ENCODE peak calls at places on chromosome 6, in five cellular contexts. S is HFFc6, Y is Panc1, X is AG10803, P is GM06990. N is an unnamed sample.

GRCh38 chr6:88868559-88868860 is 94.9 kb downstream of the RNGTT start:
- DNase-seq in S (peak; percentile 41), Y (no peak), X (no peak), P (no peak), N (no peak)

GRCh38 chr6:133769463-133769862 is 119.5 kb upstream of the TCF21 start:
- DNase-seq in S (no peak), Y (no peak), X (no peak), P (no peak), N (no peak)

GRCh38 chr6:13260116-13260598 is 68.2 kb downstream of the TBC1D7 start:
- DNase-seq in S (no peak), Y (no peak), X (no peak), P (no peak), N (no peak)

GRCh38 chr6:26032387-26033131 is 54.7 kb upstream of the HFE start:
- DNase-seq in S (no peak), Y (no peak), X (peak; percentile 85), P (no peak), N (peak; percentile 49)

GRCh38 chr6:40520108-40520507 is 67.1 kb downstream of the LRFN2 start:
- DNase-seq in S (no peak), Y (no peak), X (no peak), P (no peak), N (no peak)

GRCh38 chr6:52261229-52261628 is 16.9 kb upstream of the IL17F start:
- DNase-seq in S (peak; percentile 53), Y (no peak), X (peak; percentile 85), P (no peak), N (no peak)

GRCh38 chr6:28980137-28980796 is 24.8 kb downstream of the ZNF311 start:
- DNase-seq in S (no peak), Y (no peak), X (no peak), P (no peak), N (no peak)

GRCh38 chr6:26543953-26544352 is 5.8 kb downstream of the HMGN4 start:
- DNase-seq in S (no peak), Y (no peak), X (no peak), P (no peak), N (peak; percentile 41)

GRCh38 chr6:135853227-135853626 is 1.7 kb downstream of the PDE7B start:
- DNase-seq in S (no peak), Y (no peak), X (peak; percentile 28), P (no peak), N (no peak)
- TF ChIP-seq CTCF in S (no peak), Y (no peak), X (peak; percentile 26), P (no peak), N (no peak)

GRCh38 chr6:70289299-70289698 is 13.6 kb downstream of the COL9A1 start:
- DNase-seq in S (no peak), Y (no peak), X (no peak), P (no peak), N (no peak)
- TF ChIP-seq CTCF in S (peak; percentile 17), Y (peak; percentile 35), X (no peak), P (no peak), N (no peak)

DNA sequence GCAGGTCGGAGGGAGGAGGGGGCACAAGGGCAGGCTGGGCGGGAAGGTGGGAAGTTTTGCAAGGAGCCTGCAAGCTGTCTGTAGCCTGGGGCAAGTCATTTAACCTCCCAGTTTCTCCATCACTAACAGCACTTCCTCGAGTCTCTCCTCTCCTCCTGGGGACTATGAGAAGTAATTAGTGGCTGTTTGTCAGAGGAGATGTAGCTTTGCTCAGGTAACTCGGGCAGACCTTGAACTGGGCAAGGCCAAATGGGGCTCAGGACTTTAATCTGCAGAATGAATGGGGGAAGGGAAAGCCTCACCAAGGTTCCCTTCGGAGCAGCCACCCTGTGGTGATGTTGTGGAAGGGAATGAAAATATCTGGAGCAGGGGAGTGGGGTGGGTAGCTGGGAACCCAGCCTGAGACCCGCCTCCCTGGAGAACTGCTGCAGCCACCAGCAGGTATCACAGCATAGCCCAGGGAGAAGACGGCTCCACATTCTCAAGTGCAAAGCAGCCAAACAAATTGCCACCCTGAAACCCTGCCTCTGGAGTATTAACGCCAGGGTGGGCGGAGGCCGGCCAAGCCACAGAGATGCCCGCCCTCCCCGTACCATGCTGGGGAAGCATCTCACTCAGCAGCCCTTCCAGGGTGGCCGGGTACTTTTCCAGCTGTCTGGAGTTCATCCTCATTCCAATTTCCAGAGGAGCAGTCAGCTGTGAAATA is 6.1 kb upstream of the LEMD2 start:
- DNase-seq in S (no peak), Y (no peak), X (no peak), P (no peak), N (no peak)
- TF ChIP-seq CTCF in S (peak; percentile 10), Y (no peak), X (peak; percentile 7), P (no peak), N (no peak)

GRCh38 chr6:75349262-75349984 is 64.8 kb upstream of the TMEM30A start:
- DNase-seq in S (peak; percentile 13), Y (no peak), X (no peak), P (peak; percentile 20), N (peak; percentile 8)
- TF ChIP-seq CTCF in S (no peak), Y (no peak), X (no peak), P (peak; percentile 24), N (no peak)